ENCODE peak calls at places on chromosomes 7 and 10, in nine cellular contexts. One of them, this sample, is unnamed.

GRCh38 chr7:100584677-100585510 is 1.0 kb downstream of the LRCH4 start:
- DNase-seq in cardiac muscle cell: peak
- DNase-seq in OCI-LY7: peak
- DNase-seq in stomach: peak
- DNase-seq in left lung: peak
- DNase-seq in heart left ventricle: peak
- DNase-seq in tibial artery: no peak
- DNase-seq in IMR-90: peak
- DNase-seq in epithelial cell of proximal tubule: no peak
- DNase-seq in this sample: peak

GRCh38 chr7:40232242-40232929 is 97.6 kb downstream of the SUGCT start:
- DNase-seq in cardiac muscle cell: peak
- DNase-seq in OCI-LY7: peak
- DNase-seq in stomach: no peak
- DNase-seq in left lung: no peak
- DNase-seq in heart left ventricle: no peak
- DNase-seq in tibial artery: no peak
- DNase-seq in IMR-90: peak
- DNase-seq in epithelial cell of proximal tubule: no peak
- DNase-seq in this sample: peak

GRCh38 chr10:43679509-43679908 is 30.8 kb upstream of the ZNF32 start:
- DNase-seq in cardiac muscle cell: no peak
- DNase-seq in OCI-LY7: no peak
- DNase-seq in stomach: peak
- DNase-seq in left lung: peak
- DNase-seq in heart left ventricle: peak
- DNase-seq in tibial artery: peak
- DNase-seq in IMR-90: no peak
- DNase-seq in epithelial cell of proximal tubule: no peak
- DNase-seq in this sample: peak

GRCh38 chr7:99525713-99526440 is 21.4 kb downstream of the ZKSCAN5 start:
- DNase-seq in cardiac muscle cell: peak
- DNase-seq in OCI-LY7: peak
- DNase-seq in stomach: no peak
- DNase-seq in left lung: no peak
- DNase-seq in heart left ventricle: no peak
- DNase-seq in tibial artery: no peak
- DNase-seq in IMR-90: no peak
- DNase-seq in epithelial cell of proximal tubule: no peak
- DNase-seq in this sample: no peak

GRCh38 chr7:157932498-157933218 is 595.9 kb downstream of the DNAJB6 start:
- DNase-seq in cardiac muscle cell: no peak
- DNase-seq in OCI-LY7: no peak
- DNase-seq in stomach: no peak
- DNase-seq in left lung: no peak
- DNase-seq in heart left ventricle: no peak
- DNase-seq in tibial artery: no peak
- DNase-seq in IMR-90: no peak
- DNase-seq in epithelial cell of proximal tubule: no peak
- DNase-seq in this sample: no peak

GRCh38 chr10:132186488-132187413 is at the start of gene DPYSL4:
- DNase-seq in cardiac muscle cell: peak
- DNase-seq in OCI-LY7: no peak
- DNase-seq in stomach: no peak
- DNase-seq in left lung: no peak
- DNase-seq in heart left ventricle: no peak
- DNase-seq in tibial artery: no peak
- DNase-seq in IMR-90: no peak
- DNase-seq in epithelial cell of proximal tubule: no peak
- DNase-seq in this sample: no peak

GRCh38 chr7:140229591-140230516 is 53.1 kb upstream of the KDM7A start:
- DNase-seq in cardiac muscle cell: peak
- DNase-seq in OCI-LY7: no peak
- DNase-seq in stomach: peak
- DNase-seq in left lung: peak
- DNase-seq in heart left ventricle: no peak
- DNase-seq in tibial artery: no peak
- DNase-seq in IMR-90: no peak
- DNase-seq in epithelial cell of proximal tubule: no peak
- DNase-seq in this sample: no peak

GRCh38 chr10:93630609-93631320 is 18.4 kb downstream of the PDE6C start:
- DNase-seq in cardiac muscle cell: no peak
- DNase-seq in OCI-LY7: no peak
- DNase-seq in stomach: no peak
- DNase-seq in left lung: no peak
- DNase-seq in heart left ventricle: no peak
- DNase-seq in tibial artery: no peak
- DNase-seq in IMR-90: no peak
- DNase-seq in epithelial cell of proximal tubule: no peak
- DNase-seq in this sample: no peak

GRCh38 chr7:155769701-155770100 is 42.6 kb downstream of the SHH start:
- DNase-seq in cardiac muscle cell: no peak
- DNase-seq in OCI-LY7: no peak
- DNase-seq in stomach: no peak
- DNase-seq in left lung: no peak
- DNase-seq in heart left ventricle: no peak
- DNase-seq in tibial artery: no peak
- DNase-seq in IMR-90: no peak
- DNase-seq in epithelial cell of proximal tubule: peak
- DNase-seq in this sample: no peak

GRCh38 chr7:8070451-8071180 is 102.0 kb downstream of the GLCCI1 start:
- DNase-seq in cardiac muscle cell: no peak
- DNase-seq in OCI-LY7: no peak
- DNase-seq in stomach: no peak
- DNase-seq in left lung: no peak
- DNase-seq in heart left ventricle: no peak
- DNase-seq in tibial artery: no peak
- DNase-seq in IMR-90: no peak
- DNase-seq in epithelial cell of proximal tubule: no peak
- DNase-seq in this sample: no peak

GRCh38 chr10:124650820-124651401 is 93.3 kb downstream of the FAM53B start:
- DNase-seq in cardiac muscle cell: no peak
- DNase-seq in OCI-LY7: no peak
- DNase-seq in stomach: no peak
- DNase-seq in left lung: no peak
- DNase-seq in heart left ventricle: no peak
- DNase-seq in tibial artery: no peak
- DNase-seq in IMR-90: no peak
- DNase-seq in epithelial cell of proximal tubule: no peak
- DNase-seq in this sample: no peak

GRCh38 chr7:83101540-83101939 is 61.1 kb downstream of the PCLO start:
- DNase-seq in cardiac muscle cell: no peak
- DNase-seq in OCI-LY7: no peak
- DNase-seq in stomach: no peak
- DNase-seq in left lung: no peak
- DNase-seq in heart left ventricle: no peak
- DNase-seq in tibial artery: no peak
- DNase-seq in IMR-90: no peak
- DNase-seq in epithelial cell of proximal tubule: no peak
- DNase-seq in this sample: no peak

DNA sequence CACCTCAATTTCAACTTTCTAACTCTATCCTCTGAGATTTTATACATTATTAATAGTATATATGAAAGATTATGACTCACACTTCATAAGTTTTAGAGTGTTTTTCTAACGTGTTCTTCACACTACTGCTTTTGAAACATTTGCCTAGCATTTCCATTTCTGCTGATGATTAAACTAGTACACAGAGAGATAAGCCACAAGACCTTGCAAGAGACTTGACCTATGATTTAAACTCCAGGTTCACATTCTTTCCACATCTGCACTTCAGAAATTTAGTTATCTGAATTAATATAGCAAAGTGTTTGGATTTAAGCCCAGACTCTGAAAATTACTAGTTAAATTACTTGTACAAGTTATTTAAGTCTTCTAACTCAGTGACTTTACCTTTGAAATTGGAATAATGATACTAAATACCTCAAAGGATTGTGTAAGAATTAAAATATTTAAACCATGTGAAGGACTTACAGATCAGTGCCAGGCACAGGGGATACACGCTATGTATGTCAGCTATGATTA is 66.6 kb downstream of the PCLO start:
- DNase-seq in cardiac muscle cell: no peak
- DNase-seq in OCI-LY7: no peak
- DNase-seq in stomach: no peak
- DNase-seq in left lung: no peak
- DNase-seq in heart left ventricle: no peak
- DNase-seq in tibial artery: no peak
- DNase-seq in IMR-90: no peak
- DNase-seq in epithelial cell of proximal tubule: no peak
- DNase-seq in this sample: no peak
- H3K4me3 ChIP-seq in cardiac muscle cell: no peak
- H3K4me3 ChIP-seq in OCI-LY7: no peak
- H3K4me3 ChIP-seq in stomach: no peak
- H3K4me3 ChIP-seq in left lung: no peak
- H3K4me3 ChIP-seq in heart left ventricle: no peak
- H3K4me3 ChIP-seq in tibial artery: no peak
- H3K4me3 ChIP-seq in IMR-90: no peak
- H3K4me3 ChIP-seq in epithelial cell of proximal tubule: no peak
- H3K4me3 ChIP-seq in this sample: no peak

GRCh38 chr10:58384999-58385783 is at the start of gene TFAM:
- DNase-seq in cardiac muscle cell: peak
- DNase-seq in OCI-LY7: peak
- DNase-seq in stomach: peak
- DNase-seq in left lung: peak
- DNase-seq in heart left ventricle: peak
- DNase-seq in tibial artery: peak
- DNase-seq in IMR-90: peak
- DNase-seq in epithelial cell of proximal tubule: no peak
- DNase-seq in this sample: peak

GRCh38 chr10:58385784-58386112 is 538 bp downstream of the TFAM start:
- DNase-seq in cardiac muscle cell: peak
- DNase-seq in OCI-LY7: peak
- DNase-seq in stomach: peak
- DNase-seq in left lung: peak
- DNase-seq in heart left ventricle: peak
- DNase-seq in tibial artery: peak
- DNase-seq in IMR-90: peak
- DNase-seq in epithelial cell of proximal tubule: no peak
- DNase-seq in this sample: peak

GRCh38 chr10:58382489-58382995 is 2.7 kb upstream of the TFAM start:
- DNase-seq in cardiac muscle cell: no peak
- DNase-seq in OCI-LY7: no peak
- DNase-seq in stomach: no peak
- DNase-seq in left lung: no peak
- DNase-seq in heart left ventricle: no peak
- DNase-seq in tibial artery: no peak
- DNase-seq in IMR-90: no peak
- DNase-seq in epithelial cell of proximal tubule: no peak
- DNase-seq in this sample: no peak

GRCh38 chr10:58384536-58384998 is 643 bp upstream of the TFAM start:
- DNase-seq in cardiac muscle cell: peak
- DNase-seq in OCI-LY7: no peak
- DNase-seq in stomach: no peak
- DNase-seq in left lung: no peak
- DNase-seq in heart left ventricle: no peak
- DNase-seq in tibial artery: no peak
- DNase-seq in IMR-90: no peak
- DNase-seq in epithelial cell of proximal tubule: no peak
- DNase-seq in this sample: no peak

GRCh38 chr10:58384095-58384494 is 1.1 kb upstream of the TFAM start:
- DNase-seq in cardiac muscle cell: no peak
- DNase-seq in OCI-LY7: peak
- DNase-seq in stomach: no peak
- DNase-seq in left lung: no peak
- DNase-seq in heart left ventricle: no peak
- DNase-seq in tibial artery: no peak
- DNase-seq in IMR-90: no peak
- DNase-seq in epithelial cell of proximal tubule: no peak
- DNase-seq in this sample: no peak
- TF ChIP-seq CTCF in cardiac muscle cell: no peak
- TF ChIP-seq CTCF in OCI-LY7: no peak
- TF ChIP-seq CTCF in stomach: no peak
- TF ChIP-seq CTCF in left lung: no peak
- TF ChIP-seq CTCF in heart left ventricle: no peak
- TF ChIP-seq CTCF in tibial artery: no peak
- TF ChIP-seq CTCF in IMR-90: no peak
- TF ChIP-seq CTCF in epithelial cell of proximal tubule: no peak
- TF ChIP-seq CTCF in this sample: no peak

DNA sequence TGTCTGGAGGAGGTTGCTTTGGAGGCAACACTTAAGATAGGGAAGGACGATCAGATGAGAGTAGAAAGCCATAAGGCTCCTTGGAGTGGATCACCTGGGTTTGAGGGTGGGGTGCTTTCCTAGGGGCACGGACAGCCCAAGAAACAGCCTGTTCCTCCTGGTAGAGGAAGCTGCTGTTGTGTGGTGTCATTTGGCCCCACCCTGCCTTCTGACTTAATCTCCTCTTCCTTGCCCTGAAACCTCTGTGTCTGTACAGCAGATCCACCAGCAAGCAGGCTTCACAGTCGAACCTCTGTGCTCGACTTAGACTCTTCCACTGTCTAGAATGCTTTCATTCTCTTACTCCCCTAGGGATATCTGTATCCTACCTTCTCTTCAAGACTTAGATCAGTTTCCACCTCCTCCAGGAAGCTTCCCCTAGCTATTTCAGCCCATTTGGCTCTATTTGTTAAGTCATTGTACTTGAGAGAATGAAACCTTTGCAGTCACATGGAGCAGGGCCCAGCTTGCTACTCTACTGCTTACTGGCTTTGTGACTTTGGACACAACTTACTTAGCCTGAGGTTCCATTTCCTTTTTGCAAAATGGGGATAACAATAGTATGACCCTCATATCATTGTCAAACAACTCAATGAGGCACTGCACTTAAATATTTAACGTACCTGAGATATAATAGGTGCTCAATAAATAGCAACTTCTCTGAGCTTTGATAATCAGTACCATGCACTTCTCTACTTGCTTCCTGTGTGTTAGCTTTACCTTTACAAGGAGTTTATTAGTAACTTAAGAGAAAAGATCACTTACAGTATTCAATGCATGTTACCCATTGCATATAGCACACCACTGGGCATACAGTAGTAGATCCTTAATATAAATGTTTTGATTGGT is 5.0 kb downstream of the MXI1 start:
- DNase-seq in cardiac muscle cell: no peak
- DNase-seq in OCI-LY7: peak
- DNase-seq in stomach: peak
- DNase-seq in left lung: peak
- DNase-seq in heart left ventricle: no peak
- DNase-seq in tibial artery: peak
- DNase-seq in IMR-90: no peak
- DNase-seq in epithelial cell of proximal tubule: no peak
- DNase-seq in this sample: no peak
- H3K4me3 ChIP-seq in cardiac muscle cell: no peak
- H3K4me3 ChIP-seq in OCI-LY7: peak
- H3K4me3 ChIP-seq in stomach: peak
- H3K4me3 ChIP-seq in left lung: no peak
- H3K4me3 ChIP-seq in heart left ventricle: no peak
- H3K4me3 ChIP-seq in tibial artery: no peak
- H3K4me3 ChIP-seq in IMR-90: no peak
- H3K4me3 ChIP-seq in epithelial cell of proximal tubule: no peak
- H3K4me3 ChIP-seq in this sample: no peak

DNA sequence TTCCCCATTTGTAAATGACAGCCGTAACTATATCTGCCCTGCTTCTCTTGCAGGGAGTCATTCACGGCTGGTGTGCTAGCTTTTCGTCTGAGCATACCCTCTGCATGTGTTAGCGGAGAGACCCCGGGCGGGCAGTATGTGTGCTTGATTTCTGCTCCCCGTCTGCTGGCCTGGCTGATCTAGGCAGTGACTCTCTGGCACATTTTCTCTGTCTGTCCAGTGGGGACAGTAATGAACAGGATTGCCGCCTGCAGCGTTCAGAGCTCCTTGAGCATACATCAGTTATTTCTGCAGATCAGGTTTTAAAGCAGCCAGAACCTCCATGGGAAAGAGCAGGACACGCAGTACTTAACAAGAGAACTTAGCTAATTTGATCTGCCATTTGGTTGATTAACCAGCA is 242.5 kb downstream of the CELF2 start:
- DNase-seq in cardiac muscle cell: peak
- DNase-seq in OCI-LY7: peak
- DNase-seq in stomach: no peak
- DNase-seq in left lung: no peak
- DNase-seq in heart left ventricle: no peak
- DNase-seq in tibial artery: no peak
- DNase-seq in IMR-90: no peak
- DNase-seq in epithelial cell of proximal tubule: no peak
- DNase-seq in this sample: no peak
- TF ChIP-seq CTCF in cardiac muscle cell: no peak
- TF ChIP-seq CTCF in OCI-LY7: peak
- TF ChIP-seq CTCF in stomach: no peak
- TF ChIP-seq CTCF in left lung: no peak
- TF ChIP-seq CTCF in heart left ventricle: no peak
- TF ChIP-seq CTCF in tibial artery: no peak
- TF ChIP-seq CTCF in IMR-90: no peak
- TF ChIP-seq CTCF in epithelial cell of proximal tubule: no peak
- TF ChIP-seq CTCF in this sample: no peak